ENCODE peak calls at places on chromosomes 16 and 17, in seven cellular contexts. H, I, B, W, E, M and S are unnamed samples.

GRCh38 chr16:54289242-54290051 is 2.9 kb upstream of the IRX3 start:
- DNase-seq in W (peak), B (no peak), M (no peak), I (no peak), H (no peak), E (no peak), S (no peak)

GRCh38 chr17:28760987-28761562 is 17.3 kb downstream of the TRAF4 start:
- DNase-seq in E (no peak), B (peak), W (peak), I (no peak), H (no peak), M (peak), S (no peak)

GRCh38 chr16:26827386-26827785 is 239.3 kb upstream of the C16orf82 start:
- DNase-seq in I (no peak), E (no peak), M (no peak), W (no peak), B (no peak), H (peak), S (no peak)

GRCh38 chr17:47763913-47764582 is 31.0 kb downstream of the TBX21 start:
- DNase-seq in B (no peak), M (no peak), E (no peak), I (no peak), H (no peak), W (no peak), S (no peak)

GRCh38 chr16:67987460-67988160 is 7.3 kb upstream of the DPEP3 start:
- DNase-seq in B (no peak), M (no peak), E (no peak), W (no peak), H (no peak), I (no peak), S (no peak)

GRCh38 chr17:2899911-2900310 is 103.7 kb downstream of the RAP1GAP2 start:
- DNase-seq in H (no peak), B (no peak), I (no peak), E (no peak), M (no peak), W (no peak), S (no peak)

GRCh38 chr17:21129023-21129681 is 2.4 kb downstream of the DHRS7B start:
- DNase-seq in W (no peak), M (peak), E (no peak), H (no peak), I (no peak), B (no peak), S (no peak)

GRCh38 chr17:42531455-42532354 is 4.3 kb upstream of the NAGLU start:
- DNase-seq in I (peak), E (peak), W (peak), M (no peak), B (peak), H (peak), S (peak)

GRCh38 chr17:66304304-66305174 is 2.1 kb downstream of the PRKCA start:
- DNase-seq in W (peak), I (no peak), B (no peak), H (peak), E (no peak), M (no peak), S (peak)

GRCh38 chr16:74611721-74612120 is 4.8 kb upstream of the GLG1 start:
- DNase-seq in B (no peak), E (no peak), M (no peak), W (no peak), I (no peak), H (no peak), S (no peak)

GRCh38 chr17:42623732-42624596 is 14.5 kb downstream of the TUBG1 start:
- DNase-seq in I (no peak), M (no peak), B (no peak), E (no peak), H (no peak), W (no peak), S (no peak)

GRCh38 chr16:20850981-20851380 is 44.7 kb downstream of the REXO5 start:
- DNase-seq in I (no peak), M (no peak), E (no peak), B (no peak), H (no peak), W (no peak), S (no peak)

GRCh38 chr17:78128616-78129384 is at the start of gene TMC6:
- DNase-seq in I (peak), E (peak), W (peak), B (peak), M (no peak), H (peak), S (peak)